ENCODE peak calls at places on chromosomes 13 and 19, in six cellular contexts. F, M, Z, C, Y and P are unnamed samples. For H3K4me1 and H3K27me3, the result is how much of the 10 kb centered on the place peaks cover.

GRCh38 chr19:12052057-12052570 is 647 bp downstream of the ZNF878 start:
- DNase-seq in F (peak), M (no peak), Z (no peak), C (no peak), Y (no peak), P (no peak)

GRCh38 chr13:30711837-30712236 is 23.5 kb upstream of the ALOX5AP start:
- DNase-seq in F (no peak), M (no peak), Z (no peak), C (no peak), Y (no peak), P (no peak)

GRCh38 chr13:38687246-38688229 is 661 bp downstream of the FREM2 start:
- DNase-seq in F (no peak), M (no peak), Z (peak), C (no peak), Y (no peak), P (no peak)

GRCh38 chr19:48913114-48913513 is 13.0 kb downstream of the NUCB1 start:
- DNase-seq in F (peak), M (no peak), Z (no peak), C (no peak), Y (no peak), P (no peak)

GRCh38 chr19:681029-681626 is 4.9 kb downstream of the FSTL3 start:
- DNase-seq in F (peak), M (peak), Z (peak), C (no peak), Y (peak), P (no peak)

GRCh38 chr19:20664917-20665781 is 3.8 kb upstream of the ZNF626 start:
- DNase-seq in F (no peak), M (peak), Z (no peak), C (peak), Y (peak), P (no peak)

GRCh38 chr13:79423801-79424642 is 18.0 kb upstream of the RBM26 start:
- DNase-seq in F (peak), M (no peak), Z (no peak), C (no peak), Y (no peak), P (no peak)

GRCh38 chr19:49362926-49363264 is 679 bp upstream of the TEAD2 start:
- DNase-seq in F (no peak), M (peak), Z (peak), C (peak), Y (peak), P (no peak)

GRCh38 chr19:44753932-44754742 is 5.6 kb downstream of the BCL3 start:
- DNase-seq in F (peak), M (peak), Z (peak), C (no peak), Y (peak), P (peak)

GRCh38 chr19:27729332-27729731 is 1483.6 kb downstream of the UQCRFS1 start:
- DNase-seq in F (no peak), M (no peak), Z (no peak), C (no peak), Y (no peak), P (no peak)

GRCh38 chr19:45791744-45792481 is 732 bp downstream of the DMWD start:
- DNase-seq in F (no peak), M (no peak), Z (no peak), C (no peak), Y (no peak), P (no peak)

GRCh38 chr19:32178401-32178800 is 167.0 kb upstream of the ZNF507 start:
- DNase-seq in F (no peak), M (no peak), Z (no peak), C (no peak), Y (no peak), P (no peak)

GRCh38 chr13:97109841-97110492 is 112.2 kb upstream of the MBNL2 start:
- DNase-seq in F (peak), M (peak), Z (peak), C (peak), Y (peak), P (peak)

GRCh38 chr13:31321457-31321856 is 121.7 kb downstream of the B3GLCT start:
- DNase-seq in F (no peak), M (no peak), Z (no peak), C (no peak), Y (no peak), P (no peak)

GRCh38 chr13:97116754-97117153 is 105.4 kb upstream of the MBNL2 start:
- DNase-seq in F (peak), M (no peak), Z (peak), C (no peak), Y (no peak), P (no peak)

GRCh38 chr19:44552324-44552723 is 22.8 kb upstream of the CEACAM20 start:
- DNase-seq in F (peak), M (no peak), Z (no peak), C (no peak), Y (peak), P (no peak)

DNA sequence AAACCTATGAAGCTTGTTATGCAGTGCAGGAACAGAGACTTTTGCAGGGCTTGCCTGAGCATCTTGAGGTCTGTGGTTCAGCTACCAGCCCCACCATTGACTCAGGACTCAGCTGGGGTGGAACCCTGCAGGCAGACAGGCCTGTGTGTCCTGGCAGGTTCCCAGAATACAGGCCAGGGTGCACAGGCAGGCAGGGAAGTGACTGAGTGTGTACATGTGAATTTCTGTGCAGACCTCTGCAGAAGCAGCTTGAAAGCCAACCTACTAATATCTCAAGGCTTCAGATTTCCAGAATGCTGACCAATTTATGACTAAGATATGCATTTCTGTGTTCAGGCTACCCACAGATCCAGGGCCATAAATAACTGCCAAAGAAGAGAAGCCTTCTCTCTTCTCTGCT is 254.4 kb downstream of the DLEU7 start:
- DNase-seq in F (peak), M (no peak), Z (no peak), C (no peak), Y (no peak), P (no peak)
- H3K4me1 ChIP-seq in F (under half), M (under half), Z (under half), C (under half), Y (under half), P (under half)

GRCh38 chr13:71865858-71866172 is 1.2 kb downstream of the DACH1 start:
- DNase-seq in F (no peak), M (no peak), Z (peak), C (no peak), Y (no peak), P (no peak)
- H3K27me3 ChIP-seq in F (half or more), M (under half), Z (under half), C (under half), Y (under half), P (under half)

GRCh38 chr19:18418725-18419194 is 438 bp upstream of the SSBP4 start:
- DNase-seq in F (no peak), M (peak), Z (no peak), C (no peak), Y (no peak), P (no peak)

GRCh38 chr19:18417250-18418033 is 1.8 kb upstream of the SSBP4 start:
- DNase-seq in F (peak), M (peak), Z (peak), C (peak), Y (peak), P (no peak)

GRCh38 chr19:18416778-18417249 is 2.4 kb upstream of the SSBP4 start:
- DNase-seq in F (peak), M (peak), Z (peak), C (peak), Y (peak), P (peak)

GRCh38 chr19:18419195-18419698 is at the start of gene SSBP4:
- DNase-seq in F (peak), M (peak), Z (no peak), C (peak), Y (peak), P (no peak)

GRCh38 chr19:18418034-18418724 is 1.0 kb upstream of the SSBP4 start:
- DNase-seq in F (no peak), M (no peak), Z (no peak), C (no peak), Y (no peak), P (no peak)
- H3K4me3 ChIP-seq in F (peak), M (peak), Z (no peak), C (peak), Y (peak), P (peak)

DNA sequence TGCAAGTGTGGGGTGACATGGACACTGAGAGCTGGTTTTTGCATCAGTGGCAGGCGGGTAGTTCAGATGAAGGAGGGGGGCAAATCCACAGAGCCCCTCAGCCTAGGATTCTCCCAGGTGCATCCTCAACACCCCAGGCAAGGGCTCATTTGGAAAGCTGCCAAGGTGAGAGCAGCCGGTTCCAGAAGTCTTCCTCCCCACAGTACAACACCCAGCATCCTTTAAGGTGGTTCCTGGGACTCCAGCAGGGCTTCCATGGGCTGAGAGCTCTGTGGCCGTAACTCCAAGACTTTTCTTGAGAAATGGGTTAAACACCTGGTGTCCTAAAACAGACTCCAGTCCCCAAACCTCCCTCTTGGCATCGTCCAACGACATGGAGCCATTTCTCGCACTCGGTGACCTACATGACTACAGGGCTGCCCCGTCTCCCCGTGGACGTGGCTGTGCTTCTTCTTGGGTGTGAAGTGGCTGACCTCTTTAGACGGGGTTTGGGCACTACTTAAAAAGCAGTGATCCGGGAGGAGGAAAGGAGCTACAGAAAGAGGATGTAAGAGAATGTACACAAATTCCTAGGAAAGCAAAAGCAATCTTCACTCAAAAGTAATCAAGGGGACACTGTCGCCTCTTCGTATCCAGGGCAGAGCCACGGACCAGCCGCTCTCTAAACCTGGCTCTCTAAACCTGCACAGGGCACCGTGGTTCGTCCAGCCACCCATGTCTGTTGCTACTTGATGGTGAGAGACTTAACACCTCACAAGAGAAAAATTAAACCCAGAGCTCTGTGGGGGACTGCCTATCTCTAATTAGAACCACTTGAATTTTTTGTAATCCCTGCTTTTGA is 25.5 kb downstream of the RANBP3 start:
- DNase-seq in F (no peak), M (no peak), Z (peak), C (no peak), Y (no peak), P (no peak)
- H3K4me1 ChIP-seq in F (under half), M (half or more), Z (under half), C (under half), Y (under half), P (half or more)

GRCh38 chr13:99046851-99047250 is 69.0 kb upstream of the DOCK9 start:
- DNase-seq in F (no peak), M (no peak), Z (no peak), C (no peak), Y (no peak), P (no peak)

GRCh38 chr13:99044764-99045163 is 66.9 kb upstream of the DOCK9 start:
- DNase-seq in F (no peak), M (no peak), Z (no peak), C (no peak), Y (no peak), P (no peak)

GRCh38 chr13:99042851-99043250 is 65.0 kb upstream of the DOCK9 start:
- DNase-seq in F (no peak), M (no peak), Z (no peak), C (no peak), Y (no peak), P (no peak)

GRCh38 chr13:99043700-99044300 is 65.9 kb upstream of the DOCK9 start:
- DNase-seq in F (peak), M (no peak), Z (no peak), C (no peak), Y (no peak), P (no peak)

GRCh38 chr13:99045396-99045795 is 67.5 kb upstream of the DOCK9 start:
- DNase-seq in F (no peak), M (no peak), Z (no peak), C (no peak), Y (no peak), P (no peak)
- H3K27me3 ChIP-seq in F (under half), M (under half), Z (under half), C (under half), Y (under half), P (under half)